ENCODE peak calls at places on chromosomes 6 and 20, in six cellular contexts. C, R, G, F, D and J are unnamed samples.

GRCh38 chr6:109172096-109172495 is 76.8 kb downstream of the CEP57L1 start:
- DNase-seq in G (no peak), C (no peak), D (no peak), R (no peak), F (no peak), J (no peak)

GRCh38 chr20:40019510-40019909 is 669.5 kb downstream of the MAFB start:
- DNase-seq in R (no peak), D (no peak), F (no peak), C (no peak), G (no peak), J (no peak)

GRCh38 chr6:99592900-99593299 is 13.7 kb upstream of the PRDM13 start:
- DNase-seq in R (no peak), C (no peak), F (peak; percentile 65), D (no peak), G (peak; percentile 25), J (no peak)

GRCh38 chr20:32672982-32673727 is 586 bp downstream of the C20orf203 start:
- DNase-seq in D (no peak), C (no peak), G (no peak), F (no peak), R (no peak), J (no peak)

GRCh38 chr6:114200896-114201295 is 141.9 kb downstream of the HS3ST5 start:
- DNase-seq in F (no peak), D (no peak), G (no peak), R (no peak), C (no peak), J (no peak)

GRCh38 chr6:16819752-16820151 is 58.5 kb upstream of the ATXN1 start:
- DNase-seq in C (peak; percentile 20), G (no peak), D (no peak), R (peak; percentile 10), F (peak; percentile 34), J (no peak)

GRCh38 chr6:64520050-64520449 is 884.4 kb downstream of the PHF3 start:
- DNase-seq in D (peak; percentile 5), G (peak; percentile 85), R (peak; percentile 69), F (peak; percentile 93), C (no peak), J (peak; percentile 93)

GRCh38 chr20:63830821-63831593 is at the start of gene ZBTB46:
- DNase-seq in C (peak; percentile 87), R (no peak), G (no peak), F (peak; percentile 75), D (no peak), J (no peak)

GRCh38 chr20:42219005-42219404 is 600.8 kb upstream of the CHD6 start:
- DNase-seq in R (no peak), C (no peak), F (no peak), D (no peak), G (no peak), J (no peak)

GRCh38 chr20:57600324-57601210 is 19.7 kb downstream of the ZBP1 start:
- DNase-seq in D (no peak), G (peak; percentile 39), F (peak; percentile 44), R (no peak), C (no peak), J (no peak)

GRCh38 chr20:33460711-33461110 is 17.1 kb upstream of the SNTA1 start:
- DNase-seq in F (no peak), G (peak; percentile 18), R (no peak), D (no peak), C (no peak), J (no peak)

GRCh38 chr20:20367681-20368413 is at the start of gene INSM1:
- DNase-seq in C (peak; percentile 90), R (no peak), D (no peak), G (no peak), F (no peak), J (no peak)

GRCh38 chr6:52104979-52105378 is 17.6 kb upstream of the PKHD1 start:
- DNase-seq in C (no peak), R (no peak), G (no peak), D (no peak), F (no peak), J (no peak)

GRCh38 chr20:43658723-43659419 is 8.0 kb upstream of the MYBL2 start:
- DNase-seq in R (no peak), C (no peak), G (no peak), D (no peak), F (no peak), J (no peak)

GRCh38 chr6:21992178-21992967 is 304.5 kb downstream of the PRL start:
- DNase-seq in C (no peak), D (no peak), R (no peak), G (peak; percentile 42), F (peak; percentile 77), J (peak; percentile 83)

GRCh38 chr6:83068628-83069027 is 1.2 kb downstream of the DOP1A start:
- DNase-seq in G (no peak), D (no peak), C (no peak), R (no peak), F (peak; percentile 2), J (no peak)

GRCh38 chr20:35049776-35050352 is 42.7 kb downstream of the TRPC4AP start:
- DNase-seq in C (no peak), G (no peak), F (no peak), D (no peak), R (peak; percentile 36), J (peak; percentile 32)

GRCh38 chr20:35048739-35049138 is 43.9 kb downstream of the TRPC4AP start:
- DNase-seq in F (no peak), D (no peak), R (no peak), C (peak; percentile 7), G (no peak), J (no peak)
- H3K36me3 ChIP-seq in F (peaks cover 61% of the 10 kb centered on the region), D (peaks cover 21% of the 10 kb centered on the region), R (peaks cover 9% of the 10 kb centered on the region), C (peaks cover 6% of the 10 kb centered on the region), G (peaks cover 11% of the 10 kb centered on the region), J (peaks cover 38% of the 10 kb centered on the region)

DNA sequence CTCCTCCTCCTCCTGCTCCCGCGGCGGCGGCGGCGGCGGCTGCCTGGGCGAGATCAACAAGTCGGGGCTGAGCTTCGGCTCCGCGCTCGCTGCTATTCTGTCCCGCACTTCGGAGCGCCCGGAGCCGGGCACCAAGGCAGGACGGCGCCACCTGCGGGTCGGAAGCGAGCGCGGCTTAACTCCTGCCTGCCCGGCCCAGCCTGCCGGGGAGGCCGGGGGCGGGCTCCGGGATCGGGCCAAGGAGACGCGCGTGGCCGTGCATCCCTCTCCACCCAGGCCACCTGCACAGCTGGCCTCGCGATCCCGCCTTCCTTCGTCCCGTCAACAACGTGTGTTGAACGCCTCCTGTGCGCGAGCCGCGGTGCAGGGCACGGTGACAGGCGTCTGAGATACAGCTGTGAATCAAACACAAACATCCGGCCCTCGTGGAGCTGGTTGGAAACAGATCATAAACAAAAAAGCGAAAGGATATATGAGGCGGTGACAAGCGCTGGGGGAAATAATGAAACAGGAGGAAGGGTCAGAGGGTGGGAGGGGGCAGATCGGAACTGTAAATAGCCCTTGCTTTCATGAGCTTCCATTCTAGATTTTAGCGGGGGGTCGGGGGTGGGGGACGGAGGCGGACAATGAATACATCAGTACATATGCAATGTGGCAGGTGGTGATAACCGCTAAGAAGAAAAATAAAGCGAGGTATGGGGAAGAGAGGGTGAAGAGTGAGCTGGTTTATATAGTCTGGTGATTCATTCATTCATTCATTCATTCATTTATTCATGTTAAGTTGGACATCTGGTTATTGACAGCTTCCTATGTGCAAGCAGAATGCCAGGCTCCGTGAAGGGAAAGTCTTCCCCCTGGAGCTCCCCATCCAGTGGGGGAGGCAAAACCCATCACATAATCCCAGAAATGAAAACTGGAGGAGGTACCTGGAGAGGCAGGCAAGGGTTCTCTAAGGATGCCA is 2.0 kb upstream of the KCNB1 start:
- DNase-seq in C (peak; percentile 96), R (peak; percentile 67), D (no peak), G (peak; percentile 73), F (peak; percentile 90), J (peak; percentile 46)
- H3K9ac ChIP-seq in C (no peak overlapping the region), R (no peak overlapping the region), D (no peak overlapping the region), G (no peak overlapping the region), F (no peak overlapping the region), J (no peak overlapping the region)

GRCh38 chr6:111087871-111088667 is 766 bp downstream of the SLC16A10 start:
- DNase-seq in G (peak; percentile 4), R (peak; percentile 9), D (no peak), C (peak; percentile 51), F (peak; percentile 6), J (no peak)
- TF ChIP-seq EZH2 in G (peak; percentile 94), R (peak; percentile 93), D (no peak), C (peak; percentile 70), F (peak; percentile 45), J (peak; percentile 82)

DNA sequence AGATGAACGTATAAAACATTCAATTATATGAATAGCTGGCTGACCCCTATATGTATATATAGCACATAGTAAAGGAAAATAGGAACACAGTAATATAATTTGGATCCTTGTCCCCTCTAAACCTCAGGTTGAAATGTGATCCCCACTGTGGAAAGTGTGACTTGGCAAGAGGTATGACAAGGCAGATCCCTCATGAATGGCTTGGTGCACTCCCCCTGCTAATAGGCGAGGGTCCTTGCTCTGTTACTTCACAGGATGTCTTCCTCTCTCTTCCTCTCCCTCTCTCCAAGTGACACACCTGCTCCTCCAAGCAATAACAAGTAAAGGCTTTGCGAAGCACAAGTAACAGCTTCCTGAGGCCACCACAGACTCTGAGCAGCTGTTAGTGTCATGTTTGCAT is 16.4 kb downstream of the ROMO1 start:
- DNase-seq in F (no peak), D (no peak), R (no peak), C (no peak), G (no peak), J (no peak)
- H3K36me3 ChIP-seq in F (peaks cover 92% of the 10 kb centered on the region), D (peaks cover 59% of the 10 kb centered on the region), R (peaks cover 40% of the 10 kb centered on the region), C (peaks cover 57% of the 10 kb centered on the region), G (peaks cover 75% of the 10 kb centered on the region), J (peaks cover 87% of the 10 kb centered on the region)

GRCh38 chr6:33321227-33321626 is 3.7 kb upstream of the ZBTB22 start:
- DNase-seq in D (no peak), R (no peak), G (no peak), F (no peak), C (no peak), J (no peak)

GRCh38 chr6:33320315-33321181 is 3.0 kb upstream of the ZBTB22 start:
- DNase-seq in G (peak; percentile 92), C (no peak), R (peak; percentile 66), F (peak; percentile 94), D (no peak), J (peak; percentile 88)

GRCh38 chr6:33317668-33318425 is at the start of gene ZBTB22:
- DNase-seq in G (peak; percentile 98), C (peak; percentile 99), F (peak; percentile 99), D (peak; percentile 94), R (peak; percentile 99), J (peak; percentile 98)

GRCh38 chr6:33318426-33319073 is 1.0 kb upstream of the ZBTB22 start:
- DNase-seq in C (no peak), F (no peak), G (no peak), D (no peak), R (no peak), J (no peak)

DNA sequence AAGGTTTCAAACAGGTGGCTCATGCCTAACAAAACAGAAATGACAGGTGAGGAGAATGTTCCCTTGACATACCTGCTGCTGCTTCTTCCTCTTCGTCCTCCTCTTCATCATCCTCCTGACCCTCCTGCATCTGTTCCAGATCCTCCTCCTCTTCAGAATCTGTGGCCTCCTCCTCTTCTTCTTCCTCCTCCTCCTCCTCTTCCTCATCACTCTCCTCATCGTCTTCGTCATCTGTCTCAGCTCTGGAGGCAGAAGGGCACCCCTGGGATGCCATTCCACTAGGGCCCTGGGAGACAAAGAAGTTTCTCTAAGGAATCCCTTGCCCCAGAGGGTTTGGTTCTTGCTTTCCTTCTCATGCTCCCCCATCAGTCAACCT is 2.4 kb upstream of the ZBTB22 start:
- DNase-seq in D (no peak), G (no peak), F (no peak), C (no peak), R (no peak), J (no peak)
- H3K9ac ChIP-seq in D (no peak overlapping the region), G (peak overlapping the region; percentile 14), F (peak overlapping the region; percentile 94), C (no peak overlapping the region), R (peak overlapping the region; percentile 4), J (peak overlapping the region; percentile 63)

GRCh38 chr6:41406821-41407787 is 71.7 kb downstream of the NCR2 start:
- DNase-seq in C (peak; percentile 74), F (no peak), R (no peak), D (no peak), G (no peak), J (no peak)
- TF ChIP-seq EZH2 in C (peak; percentile 95), F (no peak), R (no peak), D (no peak), G (no peak), J (peak; percentile 65)